ENCODE peak calls at places on chromosomes 4 and X, in seven cellular contexts. G is neural crest cell, R is AG04450, W is adrenal gland, F is AG10803, V is dorsolateral prefrontal cortex, Y is BE2C. X is an unnamed sample.

GRCh38 chrX:15598031-15598430 is 2.7 kb downstream of the ACE2 start:
- DNase-seq in G (no peak), R (no peak), W (no peak), F (no peak), V (no peak), Y (no peak), X (no peak)

GRCh38 chrX:118347131-118347530 is 1.2 kb downstream of the WDR44 start:
- DNase-seq in G (no peak), R (no peak), W (no peak), F (peak; percentile 45), V (no peak), Y (no peak), X (no peak)

GRCh38 chr4:101346562-101347266 is 612 bp downstream of the PPP3CA start:
- DNase-seq in G (peak; percentile 48), R (no peak), W (peak; percentile 73), F (peak; percentile 60), V (peak; percentile 36), Y (peak; percentile 74), X (peak; percentile 55)

GRCh38 chr4:89939464-89939863 is 44.8 kb downstream of the MMRN1 start:
- DNase-seq in G (no peak), R (no peak), W (no peak), F (no peak), V (no peak), Y (peak; percentile 18), X (no peak)

GRCh38 chrX:20463296-20464075 is 196.8 kb upstream of the RPS6KA3 start:
- DNase-seq in G (no peak), R (no peak), W (no peak), F (no peak), V (no peak), Y (no peak), X (no peak)

GRCh38 chr4:181647396-181648107 is 595.6 kb upstream of the TENM3 start:
- DNase-seq in G (no peak), R (no peak), W (no peak), F (peak; percentile 24), V (no peak), Y (no peak), X (no peak)

GRCh38 chr4:148834804-148835598 is 392.8 kb upstream of the NR3C2 start:
- DNase-seq in G (no peak), R (no peak), W (no peak), F (peak; percentile 70), V (no peak), Y (peak; percentile 58), X (no peak)

GRCh38 chr4:14916554-14917304 is 85.6 kb upstream of the CPEB2 start:
- DNase-seq in G (no peak), R (peak; percentile 8), W (peak; percentile 64), F (peak; percentile 38), V (no peak), Y (no peak), X (no peak)

GRCh38 chr4:185343726-185344581 is 51.8 kb downstream of the LRP2BP start:
- DNase-seq in G (no peak), R (no peak), W (peak; percentile 18), F (no peak), V (no peak), Y (peak; percentile 58), X (no peak)

GRCh38 chr4:41212221-41213203 is 1.8 kb downstream of the APBB2 start:
- DNase-seq in G (no peak), R (no peak), W (peak; percentile 47), F (peak; percentile 75), V (peak; percentile 57), Y (peak; percentile 56), X (no peak)

GRCh38 chr4:154559141-154559841 is 3.5 kb upstream of the FGB start:
- DNase-seq in G (no peak), R (no peak), W (no peak), F (peak; percentile 43), V (no peak), Y (peak; percentile 18), X (no peak)
- TF ChIP-seq CTCF in G (peak; percentile 77), R (peak; percentile 64), W (peak; percentile 44), F (peak; percentile 63), V (peak; percentile 47), Y (peak; percentile 77), X (peak; percentile 47)

DNA sequence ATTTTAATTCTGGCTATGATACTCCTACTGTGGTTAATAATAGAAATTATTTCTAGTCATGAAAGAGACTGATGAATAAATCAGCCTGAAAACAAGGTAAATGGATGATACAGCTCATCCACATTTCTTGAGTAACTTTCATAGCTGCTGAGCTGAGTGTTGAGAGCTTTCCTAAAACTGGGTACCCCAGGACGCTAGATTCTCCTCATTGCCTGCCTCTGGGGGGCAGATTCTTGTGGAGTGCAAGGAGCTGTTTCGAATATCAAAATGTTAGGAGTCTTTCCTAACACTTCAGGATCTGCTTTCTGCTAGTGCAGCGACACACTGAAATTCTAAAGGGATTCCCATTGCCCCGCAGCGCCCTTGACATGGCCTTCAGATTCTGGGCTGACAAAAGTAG is 2.1 kb downstream of the MND1 start:
- DNase-seq in G (no peak), R (no peak), W (no peak), F (peak; percentile 15), V (no peak), Y (no peak), X (no peak)
- TF ChIP-seq CTCF in G (no peak), R (peak; percentile 44), W (no peak), F (peak; percentile 32), V (peak; percentile 31), Y (peak; percentile 20), X (no peak)

DNA sequence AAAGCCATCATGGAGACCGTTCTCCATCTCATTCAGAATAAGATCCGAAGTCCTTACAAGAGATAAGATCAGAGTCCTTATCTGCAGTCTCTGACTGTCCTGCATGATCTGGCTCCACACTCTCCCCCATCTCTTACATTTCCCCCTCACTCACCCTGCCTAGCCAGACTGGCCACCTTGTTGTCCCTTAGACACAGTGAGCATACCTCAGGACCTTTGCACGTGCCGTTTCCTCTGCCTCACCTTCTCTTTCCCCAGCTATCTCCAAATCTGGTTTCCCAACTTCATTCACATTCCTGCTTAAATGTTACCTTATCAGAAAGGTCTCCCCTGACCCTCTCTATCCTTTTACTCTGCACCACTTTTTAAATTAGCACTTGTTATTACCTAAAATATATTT is 44.0 kb downstream of the KLHL5 start:
- DNase-seq in G (no peak), R (no peak), W (no peak), F (no peak), V (no peak), Y (no peak), X (no peak)
- TF ChIP-seq CTCF in G (no peak), R (no peak), W (no peak), F (no peak), V (no peak), Y (no peak), X (no peak)

GRCh38 chrX:149830192-149830873 is 48.6 kb downstream of the MAGEA9 start:
- DNase-seq in G (peak; percentile 25), R (no peak), W (no peak), F (peak; percentile 21), V (no peak), Y (no peak), X (no peak)

GRCh38 chrX:149827254-149827653 is 45.5 kb downstream of the MAGEA9 start:
- DNase-seq in G (no peak), R (no peak), W (no peak), F (no peak), V (no peak), Y (no peak), X (no peak)

GRCh38 chrX:149829751-149830191 is 48.0 kb downstream of the MAGEA9 start:
- DNase-seq in G (no peak), R (no peak), W (no peak), F (peak; percentile 39), V (no peak), Y (no peak), X (no peak)

DNA sequence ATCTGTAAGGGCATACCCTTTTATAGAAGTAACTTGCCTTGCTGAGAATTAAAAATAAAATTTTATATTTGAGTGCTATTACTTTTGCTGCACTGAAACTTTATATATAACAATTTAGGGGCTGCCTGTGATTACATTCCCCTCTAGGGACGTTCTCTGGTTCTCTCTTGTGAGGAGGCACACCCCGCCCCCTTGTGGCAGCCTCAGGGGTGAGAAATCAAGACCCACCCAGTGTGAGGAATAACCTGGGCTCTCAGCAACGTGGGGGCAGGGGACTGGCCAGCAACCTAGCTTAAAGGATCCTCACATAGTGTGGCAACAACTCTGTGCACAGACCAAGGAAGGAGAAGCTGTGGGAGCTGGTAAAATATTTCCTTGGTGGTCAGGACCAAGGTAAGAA is 43.7 kb downstream of the MAGEA9 start:
- DNase-seq in G (peak; percentile 26), R (no peak), W (no peak), F (no peak), V (no peak), Y (peak; percentile 54), X (no peak)
- TF ChIP-seq CTCF in G (peak; percentile 45), R (peak; percentile 41), W (no peak), F (peak; percentile 25), V (peak; percentile 16), Y (peak; percentile 48), X (no peak)

GRCh38 chrX:140123446-140123845 is 158.1 kb upstream of the CXorf66 start:
- DNase-seq in G (no peak), R (no peak), W (no peak), F (peak; percentile 2), V (no peak), Y (no peak), X (no peak)
- TF ChIP-seq CTCF in G (peak; percentile 53), R (no peak), W (no peak), F (peak; percentile 49), V (no peak), Y (no peak), X (no peak)

DNA sequence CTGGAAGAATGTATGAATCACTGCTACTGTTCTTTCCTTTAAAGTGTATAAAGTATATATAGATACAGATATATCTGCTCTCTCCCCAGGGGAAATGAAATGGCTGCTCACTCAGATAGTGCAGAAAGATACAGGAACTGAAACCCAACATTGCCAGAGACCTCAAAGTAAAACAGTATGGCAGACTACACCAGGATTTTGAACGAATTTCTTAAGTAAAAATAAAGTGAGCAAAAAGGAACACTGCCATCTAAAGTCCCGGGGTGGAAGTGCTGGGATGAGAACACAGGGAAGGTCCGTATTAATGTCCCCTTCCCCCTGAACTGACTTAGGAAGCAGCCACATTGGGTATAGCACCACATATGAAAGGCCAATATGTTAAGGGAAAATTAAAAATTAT is 93.4 kb downstream of the TMA16 start:
- DNase-seq in G (no peak), R (no peak), W (no peak), F (no peak), V (no peak), Y (peak; percentile 33), X (no peak)
- TF ChIP-seq CTCF in G (peak; percentile 49), R (peak; percentile 25), W (no peak), F (no peak), V (no peak), Y (peak; percentile 48), X (peak; percentile 70)

GRCh38 chrX:38166478-38167083 is 54.1 kb downstream of the SRPX start:
- DNase-seq in G (peak; percentile 5), R (no peak), W (peak; percentile 22), F (no peak), V (no peak), Y (peak; percentile 25), X (no peak)
- TF ChIP-seq CTCF in G (peak; percentile 76), R (peak; percentile 44), W (peak; percentile 49), F (peak; percentile 56), V (peak; percentile 81), Y (peak; percentile 38), X (peak; percentile 53)

X was measured in CD14-positive monocyte.